ENCODE peak calls at places on chromosomes 1 and 21, in six cellular contexts. A is DMS153, M is EH, V is DND-41, U is iris pigment epithelial cell, L is renal cortical epithelial cell. H is an unnamed sample.

GRCh38 chr1:16351449-16351993 is 759 bp downstream of the FBXO42 start:
- DNase-seq in A (no peak), M (peak), V (peak), U (peak), L (no peak), H (no peak)

GRCh38 chr21:35027558-35028450 is 21.3 kb downstream of the RUNX1 start:
- DNase-seq in A (no peak), M (peak), V (peak), U (no peak), L (no peak), H (no peak)

GRCh38 chr1:176656257-176656995 is 193.5 kb downstream of the PAPPA2 start:
- DNase-seq in A (no peak), M (peak), V (no peak), U (peak), L (peak), H (no peak)

GRCh38 chr1:200794506-200795065 is 55.9 kb downstream of the CAMSAP2 start:
- DNase-seq in A (no peak), M (peak), V (no peak), U (no peak), L (peak), H (no peak)

GRCh38 chr1:67735806-67736627 is 51.0 kb downstream of the GADD45A start:
- DNase-seq in A (peak), M (peak), V (peak), U (peak), L (peak), H (no peak)

GRCh38 chr1:234708700-234709395 is 98.9 kb upstream of the IRF2BP2 start:
- DNase-seq in A (no peak), M (peak), V (no peak), U (no peak), L (no peak), H (no peak)

GRCh38 chr1:173122958-173123852 is 72.5 kb upstream of the TNFSF18 start:
- DNase-seq in A (no peak), M (peak), V (no peak), U (peak), L (peak), H (peak)

GRCh38 chr1:209720326-209720725 is 15.7 kb downstream of the HSD11B1 start:
- DNase-seq in A (no peak), M (peak), V (no peak), U (peak), L (peak), H (no peak)

GRCh38 chr21:43340491-43341348 is 86.2 kb downstream of the SIK1 start:
- DNase-seq in A (no peak), M (peak), V (no peak), U (peak), L (peak), H (no peak)

GRCh38 chr1:67459068-67459467 is 28.9 kb upstream of the SERBP1 start:
- DNase-seq in A (no peak), M (no peak), V (no peak), U (no peak), L (no peak), H (no peak)

GRCh38 chr1:43537423-43538142 is 6.9 kb downstream of the PTPRF start:
- DNase-seq in A (no peak), M (no peak), V (no peak), U (peak), L (peak), H (no peak)

GRCh38 chr1:206608108-206608698 is 4.1 kb downstream of the EIF2D start:
- DNase-seq in A (no peak), M (peak), V (peak), U (peak), L (peak), H (no peak)

GRCh38 chr1:224377676-224378006 is 21.0 kb downstream of the CNIH4 start:
- DNase-seq in A (no peak), M (peak), V (no peak), U (peak), L (peak), H (peak)

GRCh38 chr1:171919891-171920887 is 78.9 kb downstream of the DNM3 start:
- DNase-seq in A (no peak), M (no peak), V (no peak), U (no peak), L (no peak), H (no peak)

GRCh38 chr1:108785264-108785663 is 38.8 kb downstream of the STXBP3 start:
- DNase-seq in A (no peak), M (no peak), V (peak), U (no peak), L (no peak), H (no peak)

GRCh38 chr1:15425961-15426360 is 12.3 kb upstream of the CTRC start:
- DNase-seq in A (no peak), M (no peak), V (no peak), U (no peak), L (no peak), H (no peak)

GRCh38 chr1:176989754-176990153 is 174.8 kb downstream of the ASTN1 start:
- DNase-seq in A (no peak), M (no peak), V (no peak), U (no peak), L (no peak), H (no peak)

GRCh38 chr1:236888903-236889302 is 93.8 kb downstream of the MTR start:
- DNase-seq in A (no peak), M (no peak), V (no peak), U (no peak), L (no peak), H (no peak)

GRCh38 chr1:154329551-154330131 is 4.3 kb downstream of the ATP8B2 start:
- DNase-seq in A (no peak), M (no peak), V (no peak), U (no peak), L (no peak), H (no peak)

GRCh38 chr1:29879217-29879616 is 642.9 kb downstream of the PTPRU start:
- DNase-seq in A (no peak), M (no peak), V (no peak), U (no peak), L (no peak), H (no peak)

GRCh38 chr1:244435562-244436205 is 16.0 kb downstream of the ADSS2 start:
- DNase-seq in A (no peak), M (peak), V (no peak), U (peak), L (peak), H (no peak)

GRCh38 chr1:21499283-21499945 is 9.8 kb upstream of the ALPL start:
- DNase-seq in A (no peak), M (peak), V (no peak), U (peak), L (no peak), H (no peak)

GRCh38 chr1:18302788-18303413 is 177.8 kb upstream of the KLHDC7A start:
- DNase-seq in A (no peak), M (no peak), V (peak), U (no peak), L (no peak), H (no peak)

GRCh38 chr1:158149577-158150269 is 31.0 kb upstream of the CD1D start:
- DNase-seq in A (peak), M (peak), V (no peak), U (peak), L (peak), H (peak)

GRCh38 chr1:201346337-201346939 is 31.0 kb downstream of the TNNT2 start:
- DNase-seq in A (peak), M (peak), V (peak), U (peak), L (peak), H (no peak)

GRCh38 chr1:223161321-223161720 is 18.3 kb upstream of the TLR5 start:
- DNase-seq in A (no peak), M (no peak), V (peak), U (no peak), L (no peak), H (no peak)

GRCh38 chr1:245614986-245615385 is 460.2 kb downstream of the KIF26B start:
- DNase-seq in A (no peak), M (peak), V (no peak), U (no peak), L (no peak), H (no peak)

GRCh38 chr1:153804112-153804511 is 28.9 kb downstream of the SLC27A3 start:
- DNase-seq in A (no peak), M (no peak), V (no peak), U (no peak), L (no peak), H (peak)

GRCh38 chr1:92444351-92444750 is 42.4 kb downstream of the GFI1 start:
- DNase-seq in A (no peak), M (peak), V (no peak), U (peak), L (no peak), H (no peak)

GRCh38 chr1:30313584-30313983 is 409.8 kb downstream of the MATN1 start:
- DNase-seq in A (no peak), M (no peak), V (no peak), U (no peak), L (no peak), H (peak)

GRCh38 chr1:65813956-65814355 is 21.3 kb downstream of the PDE4B start:
- DNase-seq in A (peak), M (peak), V (no peak), U (no peak), L (no peak), H (no peak)

GRCh38 chr1:175824079-175824478 is 80.7 kb upstream of the TNR start:
- DNase-seq in A (no peak), M (no peak), V (peak), U (no peak), L (no peak), H (no peak)

GRCh38 chr1:174221681-174222080 is 62.4 kb downstream of the RABGAP1L start:
- DNase-seq in A (no peak), M (no peak), V (no peak), U (no peak), L (no peak), H (no peak)

GRCh38 chr1:237709355-237709754 is 181.4 kb downstream of the ZP4 start:
- DNase-seq in A (no peak), M (no peak), V (no peak), U (no peak), L (no peak), H (no peak)